ENCODE peak calls at places on chromosomes 16 and 17, in eight cellular contexts. One of them, this sample, is unnamed.

GRCh38 chr16:26816885-26817571 is 249.7 kb upstream of the C16orf82 start:
- DNase-seq in stimulated activated CD4-positive, alpha-beta T cell treated with anti-CD3 and anti-CD28 coated beads, Interleukin-1b, Interleukin-23, amount 100 ng/mL, for 4 hours: no peak
- DNase-seq in AG09309: no peak
- DNase-seq in NCI-H2171: no peak
- DNase-seq in germinal center: no peak
- DNase-seq in sigmoid colon: no peak
- DNase-seq in activated naive CD4-positive, alpha-beta T cell treated with anti-CD3 and anti-CD28 coated beads, Interleukin-2, amount 50 U/mL, for 72 hours: no peak
- DNase-seq in hypothalamus: no peak
- DNase-seq in this sample: no peak

GRCh38 chr17:38702900-38703741 is 2.0 kb upstream of the MLLT6 start:
- DNase-seq in stimulated activated CD4-positive, alpha-beta T cell treated with anti-CD3 and anti-CD28 coated beads, Interleukin-1b, Interleukin-23, amount 100 ng/mL, for 4 hours: peak; percentile 33
- DNase-seq in AG09309: no peak
- DNase-seq in NCI-H2171: no peak
- DNase-seq in germinal center: peak; percentile 26
- DNase-seq in sigmoid colon: no peak
- DNase-seq in activated naive CD4-positive, alpha-beta T cell treated with anti-CD3 and anti-CD28 coated beads, Interleukin-2, amount 50 U/mL, for 72 hours: peak; percentile 68
- DNase-seq in hypothalamus: no peak
- DNase-seq in this sample: peak; percentile 52

GRCh38 chr17:78446833-78447232 is 68.4 kb downstream of the PGS1 start:
- DNase-seq in stimulated activated CD4-positive, alpha-beta T cell treated with anti-CD3 and anti-CD28 coated beads, Interleukin-1b, Interleukin-23, amount 100 ng/mL, for 4 hours: no peak
- DNase-seq in AG09309: no peak
- DNase-seq in NCI-H2171: no peak
- DNase-seq in germinal center: no peak
- DNase-seq in sigmoid colon: no peak
- DNase-seq in activated naive CD4-positive, alpha-beta T cell treated with anti-CD3 and anti-CD28 coated beads, Interleukin-2, amount 50 U/mL, for 72 hours: no peak
- DNase-seq in hypothalamus: no peak
- DNase-seq in this sample: no peak

GRCh38 chr17:5587431-5588032 is 3.2 kb upstream of the NLRP1 start:
- DNase-seq in stimulated activated CD4-positive, alpha-beta T cell treated with anti-CD3 and anti-CD28 coated beads, Interleukin-1b, Interleukin-23, amount 100 ng/mL, for 4 hours: no peak
- DNase-seq in AG09309: peak; percentile 21
- DNase-seq in NCI-H2171: peak; percentile 54
- DNase-seq in germinal center: peak; percentile 75
- DNase-seq in sigmoid colon: no peak
- DNase-seq in activated naive CD4-positive, alpha-beta T cell treated with anti-CD3 and anti-CD28 coated beads, Interleukin-2, amount 50 U/mL, for 72 hours: no peak
- DNase-seq in hypothalamus: no peak
- DNase-seq in this sample: peak; percentile 83

GRCh38 chr17:10875984-10876555 is 38.2 kb upstream of the PIRT start:
- DNase-seq in stimulated activated CD4-positive, alpha-beta T cell treated with anti-CD3 and anti-CD28 coated beads, Interleukin-1b, Interleukin-23, amount 100 ng/mL, for 4 hours: peak; percentile 9
- DNase-seq in AG09309: no peak
- DNase-seq in NCI-H2171: peak; percentile 7
- DNase-seq in germinal center: peak; percentile 29
- DNase-seq in sigmoid colon: no peak
- DNase-seq in activated naive CD4-positive, alpha-beta T cell treated with anti-CD3 and anti-CD28 coated beads, Interleukin-2, amount 50 U/mL, for 72 hours: no peak
- DNase-seq in hypothalamus: no peak
- DNase-seq in this sample: peak; percentile 41

GRCh38 chr17:9958586-9959281 is 53.7 kb upstream of the RCVRN start:
- DNase-seq in stimulated activated CD4-positive, alpha-beta T cell treated with anti-CD3 and anti-CD28 coated beads, Interleukin-1b, Interleukin-23, amount 100 ng/mL, for 4 hours: no peak
- DNase-seq in AG09309: no peak
- DNase-seq in NCI-H2171: no peak
- DNase-seq in germinal center: no peak
- DNase-seq in sigmoid colon: no peak
- DNase-seq in activated naive CD4-positive, alpha-beta T cell treated with anti-CD3 and anti-CD28 coated beads, Interleukin-2, amount 50 U/mL, for 72 hours: no peak
- DNase-seq in hypothalamus: no peak
- DNase-seq in this sample: no peak

GRCh38 chr16:73949574-73950348 is 346.9 kb upstream of the PSMD7 start:
- DNase-seq in stimulated activated CD4-positive, alpha-beta T cell treated with anti-CD3 and anti-CD28 coated beads, Interleukin-1b, Interleukin-23, amount 100 ng/mL, for 4 hours: no peak
- DNase-seq in AG09309: peak; percentile 96
- DNase-seq in NCI-H2171: no peak
- DNase-seq in germinal center: no peak
- DNase-seq in sigmoid colon: no peak
- DNase-seq in activated naive CD4-positive, alpha-beta T cell treated with anti-CD3 and anti-CD28 coated beads, Interleukin-2, amount 50 U/mL, for 72 hours: no peak
- DNase-seq in hypothalamus: no peak
- DNase-seq in this sample: no peak

GRCh38 chr17:62001105-62001504 is 64.0 kb downstream of the MED13 start:
- DNase-seq in stimulated activated CD4-positive, alpha-beta T cell treated with anti-CD3 and anti-CD28 coated beads, Interleukin-1b, Interleukin-23, amount 100 ng/mL, for 4 hours: no peak
- DNase-seq in AG09309: no peak
- DNase-seq in NCI-H2171: no peak
- DNase-seq in germinal center: no peak
- DNase-seq in sigmoid colon: no peak
- DNase-seq in activated naive CD4-positive, alpha-beta T cell treated with anti-CD3 and anti-CD28 coated beads, Interleukin-2, amount 50 U/mL, for 72 hours: no peak
- DNase-seq in hypothalamus: no peak
- DNase-seq in this sample: no peak

GRCh38 chr16:85753559-85753958 is 2.7 kb upstream of the C16orf74 start:
- DNase-seq in stimulated activated CD4-positive, alpha-beta T cell treated with anti-CD3 and anti-CD28 coated beads, Interleukin-1b, Interleukin-23, amount 100 ng/mL, for 4 hours: no peak
- DNase-seq in AG09309: no peak
- DNase-seq in NCI-H2171: no peak
- DNase-seq in germinal center: no peak
- DNase-seq in sigmoid colon: no peak
- DNase-seq in activated naive CD4-positive, alpha-beta T cell treated with anti-CD3 and anti-CD28 coated beads, Interleukin-2, amount 50 U/mL, for 72 hours: no peak
- DNase-seq in hypothalamus: no peak
- DNase-seq in this sample: no peak

This sample was measured in OCI-LY7.